ENCODE peak calls at places on chromosome 19, in six cellular contexts. T, V, G, N, B and I are unnamed samples.

GRCh38 chr19:11058246-11059030 is 30.8 kb upstream of the LDLR start:
- DNase-seq in T (no peak), V (no peak), B (no peak), G (no peak), N (no peak), I (no peak)

GRCh38 chr19:48638831-48639381 is 1.7 kb upstream of the DBP start:
- DNase-seq in N (peak; percentile 73), B (no peak), T (no peak), G (peak; percentile 28), V (no peak), I (no peak)

GRCh38 chr19:42422576-42423461 is 4.4 kb downstream of the LIPE start:
- DNase-seq in V (no peak), T (peak; percentile 62), G (no peak), N (no peak), B (no peak), I (no peak)

GRCh38 chr19:42091300-42092266 is 15.6 kb downstream of the ZNF574 start:
- DNase-seq in G (peak; percentile 79), T (no peak), N (no peak), V (no peak), B (no peak), I (no peak)

GRCh38 chr19:4692275-4693077 is 22.3 kb upstream of the MYDGF start:
- DNase-seq in B (no peak), N (peak; percentile 61), V (no peak), T (no peak), G (no peak), I (no peak)

GRCh38 chr19:3695986-3696659 is 4.1 kb downstream of the PIP5K1C start:
- DNase-seq in N (no peak), G (no peak), B (no peak), V (no peak), T (no peak), I (no peak)

GRCh38 chr19:18743281-18743825 is 47.8 kb downstream of the COMP start:
- DNase-seq in B (no peak), T (peak; percentile 94), V (no peak), G (no peak), N (no peak), I (peak; percentile 81)

GRCh38 chr19:16936901-16937300 is 48.1 kb downstream of the F2RL3 start:
- DNase-seq in N (no peak), B (no peak), T (no peak), G (no peak), V (no peak), I (no peak)

GRCh38 chr19:56727731-56728130 is 56.2 kb upstream of the ZNF835 start:
- DNase-seq in G (no peak), B (peak; percentile 14), V (no peak), T (no peak), N (no peak), I (no peak)

GRCh38 chr19:32676186-32676894 is 692 bp downstream of the RGS9BP start:
- DNase-seq in N (no peak), V (no peak), T (no peak), G (peak; percentile 23), B (peak; percentile 15), I (no peak)
- H3K4me1 ChIP-seq in N (peaks cover 29% of the 10 kb centered on the region), V (peaks cover 27% of the 10 kb centered on the region), T (peaks cover 6% of the 10 kb centered on the region), G (peaks cover 18% of the 10 kb centered on the region), B (peaks cover 6% of the 10 kb centered on the region), I (peaks cover 45% of the 10 kb centered on the region)

GRCh38 chr19:46351241-46352041 is 4.6 kb downstream of the PPP5C start:
- DNase-seq in G (peak; percentile 85), T (no peak), V (peak; percentile 61), N (peak; percentile 92), B (no peak), I (peak; percentile 68)

GRCh38 chr19:46350029-46350757 is 3.3 kb downstream of the PPP5C start:
- DNase-seq in B (no peak), G (no peak), T (no peak), V (no peak), N (no peak), I (no peak)

GRCh38 chr19:46347985-46348384 is 1.1 kb downstream of the PPP5C start:
- DNase-seq in B (no peak), T (no peak), N (no peak), V (no peak), G (no peak), I (no peak)

GRCh38 chr19:46349311-46349993 is 2.6 kb downstream of the PPP5C start:
- DNase-seq in G (no peak), T (no peak), V (no peak), N (no peak), B (no peak), I (no peak)

DNA sequence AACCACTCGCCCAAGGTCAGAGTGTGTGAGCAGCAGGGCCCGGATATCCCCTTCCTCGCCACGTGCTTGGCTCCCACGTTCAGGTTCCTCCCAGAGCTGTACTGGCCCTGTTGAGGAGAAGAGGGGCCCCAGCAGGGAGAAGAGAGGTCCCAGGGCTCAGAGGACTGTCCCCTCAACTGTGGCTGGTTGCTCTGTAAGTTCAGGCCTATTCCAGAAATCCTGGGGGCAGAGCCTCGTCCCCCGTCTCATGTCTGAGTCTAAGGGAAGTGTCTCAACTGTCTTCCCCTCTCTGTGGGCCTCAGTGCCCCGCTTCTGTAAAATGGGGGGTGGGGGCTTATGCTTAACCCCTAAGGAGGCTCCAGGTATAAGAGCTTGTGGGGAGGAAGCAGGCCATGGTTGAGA is 3.9 kb downstream of the PPP5C start:
- DNase-seq in G (no peak), V (no peak), T (no peak), B (no peak), N (no peak), I (no peak)
- H3K4me1 ChIP-seq in G (peaks cover 30% of the 10 kb centered on the region), V (peaks cover 43% of the 10 kb centered on the region), T (peaks cover 33% of the 10 kb centered on the region), B (no peaks in the 10 kb centered on the region), N (peaks cover 59% of the 10 kb centered on the region), I (no peaks in the 10 kb centered on the region)

DNA sequence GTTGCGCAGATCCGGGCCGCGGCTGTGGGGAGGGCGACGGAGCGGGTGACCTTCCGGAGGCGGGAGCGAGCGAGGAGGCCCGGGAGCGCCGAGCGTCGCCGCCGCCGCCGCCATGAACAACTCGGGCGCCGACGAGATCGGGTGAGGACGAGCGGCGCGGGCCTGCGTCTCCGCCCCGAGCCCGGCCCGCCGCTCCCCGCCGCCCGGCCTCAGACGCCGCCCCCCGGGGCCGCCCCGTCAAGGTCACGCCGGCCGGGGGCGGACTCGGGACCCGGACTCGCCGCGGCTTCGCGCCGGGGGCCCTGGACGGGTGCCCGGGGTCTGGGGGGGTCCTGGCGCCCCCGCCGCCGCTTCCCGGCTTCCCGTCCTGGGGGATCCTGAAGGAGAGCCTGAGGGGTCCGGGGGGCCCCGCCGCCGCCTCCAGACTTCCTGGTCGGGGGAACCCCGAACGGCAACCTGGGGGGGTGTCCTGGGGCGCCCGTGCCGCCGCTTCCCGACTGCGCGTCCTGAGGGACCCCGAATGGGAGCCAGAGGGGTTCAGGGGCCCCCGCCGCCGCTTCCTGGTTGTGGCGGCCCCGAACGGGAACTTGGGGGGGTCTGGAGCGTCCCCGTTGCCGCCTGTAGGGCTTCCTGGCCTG is 395 bp downstream of the DAZAP1 start:
- DNase-seq in B (no peak), T (no peak), V (no peak), N (peak; percentile 75), G (peak; percentile 46), I (no peak)
- H3K4me1 ChIP-seq in B (peaks cover 18% of the 10 kb centered on the region), T (peaks cover 47% of the 10 kb centered on the region), V (peaks cover 44% of the 10 kb centered on the region), N (peaks cover 53% of the 10 kb centered on the region), G (peaks cover 23% of the 10 kb centered on the region), I (no peaks in the 10 kb centered on the region)

DNA sequence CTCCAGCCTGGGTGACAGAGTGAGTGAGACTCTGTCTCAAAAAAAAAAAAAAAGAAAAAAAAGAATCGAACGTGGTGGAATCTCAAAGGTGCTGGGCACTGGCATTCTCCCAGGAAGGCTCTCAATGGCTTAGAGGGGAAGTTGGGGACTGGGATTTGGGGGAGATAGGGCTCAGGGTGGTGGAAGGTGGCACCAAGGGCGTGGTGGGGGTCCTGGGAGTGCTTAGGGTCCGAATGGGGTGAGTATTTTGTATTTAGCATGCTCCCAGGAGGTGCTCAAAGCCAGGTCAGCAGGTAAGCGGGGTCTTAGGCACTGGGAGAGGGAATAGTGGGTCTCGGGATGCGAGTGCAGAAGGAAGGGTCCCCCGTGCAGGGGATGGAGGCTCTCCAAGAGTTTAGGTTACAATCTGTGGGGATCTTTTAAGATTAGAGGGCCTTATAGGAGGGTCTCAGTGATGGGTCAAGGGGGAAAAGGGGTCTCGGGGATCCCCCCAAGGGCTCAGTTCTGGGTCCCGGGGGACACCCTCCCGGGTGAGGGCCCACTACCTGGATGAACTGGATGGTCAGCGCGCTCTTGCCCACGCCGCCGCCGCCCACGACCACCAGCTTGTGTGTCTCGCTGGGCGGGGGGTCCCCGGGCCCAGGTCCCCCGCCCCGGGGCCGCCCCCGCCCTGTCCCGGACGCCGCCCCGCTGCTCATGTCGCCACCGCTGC is 386 bp downstream of the RRAS start:
- DNase-seq in V (no peak), B (peak; percentile 33), G (peak; percentile 54), T (no peak), N (no peak), I (no peak)
- H3K4me1 ChIP-seq in V (peaks cover 35% of the 10 kb centered on the region), B (peaks cover 23% of the 10 kb centered on the region), G (peaks cover 14% of the 10 kb centered on the region), T (peaks cover 48% of the 10 kb centered on the region), N (peaks cover 43% of the 10 kb centered on the region), I (peaks cover 75% of the 10 kb centered on the region)